ENCODE peak calls at places on chromosomes 16 and 17, in nine cellular contexts. R is Daoy; P is iPS DF 6.9; W is stimulated activated CD8-positive, alpha-beta memory T cell treated with anti-CD3 and anti-CD28 coated beads, Interleukin-15, amount 100 ng/mL, for 24 hours; L is B cell; Z is GM18507; B is CD8-positive, alpha-beta memory T cell; J is activated CD4-positive, CD25-positive, alpha-beta regulatory T cell; Y is stimulated activated CD4-positive, alpha-beta T cell treated with anti-CD3 and anti-CD28 coated beads, Interleukin-12 subunit alpha, Interleukin-12 subunit beta, amount 100 ng/mL, for 4 hours. I is an unnamed sample.
A peak's percentile ranks its signal among the peaks of the same experiment; 100 is the strongest.

GRCh38 chr16:22948058-22948602 is 134.2 kb downstream of the HS3ST2 start:
- DNase-seq in R (no peak), P (no peak), W (no peak), L (no peak), Z (no peak), B (no peak), J (no peak), Y (no peak), I (peak; percentile 1)

GRCh38 chr17:6435051-6435450 is at the start of gene AIPL1:
- DNase-seq in R (no peak), P (no peak), W (no peak), L (no peak), Z (no peak), B (no peak), J (no peak), Y (no peak), I (no peak)

GRCh38 chr16:51708861-51709260 is 557.8 kb upstream of the SALL1 start:
- DNase-seq in R (no peak), P (no peak), W (no peak), L (no peak), Z (no peak), B (no peak), J (no peak), Y (no peak), I (no peak)

GRCh38 chr17:79242873-79243602 is 168.4 kb downstream of the ENGASE start:
- DNase-seq in R (no peak), P (no peak), W (no peak), L (peak; percentile 50), Z (no peak), B (no peak), J (no peak), Y (no peak), I (no peak)

GRCh38 chr17:4980644-4981216 is 6.7 kb downstream of the CAMTA2 start:
- DNase-seq in R (peak; percentile 53), P (no peak), W (no peak), L (no peak), Z (no peak), B (peak; percentile 59), J (no peak), Y (no peak), I (peak; percentile 64)

GRCh38 chr17:35896011-35896587 is 15.9 kb upstream of the CCL5 start:
- DNase-seq in R (no peak), P (no peak), W (no peak), L (no peak), Z (no peak), B (no peak), J (no peak), Y (no peak), I (no peak)

GRCh38 chr17:83081561-83082201 is 2.3 kb downstream of the METRNL start:
- DNase-seq in R (no peak), P (no peak), W (no peak), L (peak; percentile 63), Z (no peak), B (no peak), J (no peak), Y (no peak), I (no peak)

GRCh38 chr17:67484261-67484660 is 107.2 kb downstream of the PITPNC1 start:
- DNase-seq in R (no peak), P (no peak), W (no peak), L (no peak), Z (no peak), B (no peak), J (no peak), Y (no peak), I (no peak)

GRCh38 chr17:5210853-5211252 is 19.2 kb upstream of the ZNF594 start:
- DNase-seq in R (no peak), P (no peak), W (no peak), L (peak; percentile 63), Z (no peak), B (no peak), J (no peak), Y (no peak), I (no peak)

GRCh38 chr17:31907342-31907975 is 6.0 kb upstream of the UTP6 start:
- DNase-seq in R (peak; percentile 41), P (no peak), W (no peak), L (no peak), Z (no peak), B (peak; percentile 27), J (no peak), Y (no peak), I (no peak)

GRCh38 chr16:11636172-11636721 is 32.0 kb upstream of the SNN start:
- DNase-seq in R (no peak), P (peak; percentile 96), W (no peak), L (peak; percentile 30), Z (no peak), B (peak; percentile 51), J (no peak), Y (no peak), I (no peak)

GRCh38 chr17:61235001-61235820 is 164.4 kb upstream of the TBX2 start:
- DNase-seq in R (no peak), P (no peak), W (no peak), L (no peak), Z (no peak), B (no peak), J (no peak), Y (no peak), I (no peak)

GRCh38 chr17:29344201-29344856 is 45.8 kb upstream of the TAOK1 start:
- DNase-seq in R (no peak), P (no peak), W (no peak), L (no peak), Z (no peak), B (no peak), J (no peak), Y (no peak), I (no peak)